ENCODE peak calls at places on chromosome X, in five cellular contexts. E, K, G, S and P are unnamed samples. For H4K20me1 and H3K9me3, the result is how much of the 10 kb centered on the place peaks cover.

GRCh38 chrX:63428348-63428747 is 77.2 kb upstream of the SPIN4 start:
- DNase-seq in E (peak), K (no peak), G (no peak), S (no peak), P (peak)

GRCh38 chrX:151391722-151392121 is 5.3 kb upstream of the VMA21 start:
- DNase-seq in E (no peak), K (no peak), G (no peak), S (no peak), P (no peak)

GRCh38 chrX:38595801-38596200 is 34.5 kb downstream of the TSPAN7 start:
- DNase-seq in E (no peak), K (no peak), G (no peak), S (no peak), P (no peak)

GRCh38 chrX:131288738-131289511 is at the start of gene IGSF1:
- DNase-seq in E (no peak), K (peak), G (peak), S (peak), P (peak)

GRCh38 chrX:10722804-10723364 is 102.5 kb upstream of the MID1 start:
- DNase-seq in E (peak), K (peak), G (peak), S (peak), P (peak)

GRCh38 chrX:72115380-72115779 is 16.3 kb downstream of the RTL5 start:
- DNase-seq in E (no peak), K (no peak), G (no peak), S (no peak), P (no peak)

GRCh38 chrX:41870719-41871151 is 52.6 kb downstream of the CASK start:
- DNase-seq in E (no peak), K (no peak), G (no peak), S (no peak), P (no peak)

GRCh38 chrX:155056877-155057792 is 13.8 kb downstream of the CMC4 start:
- DNase-seq in E (peak), K (peak), G (peak), S (peak), P (peak)

GRCh38 chrX:2933125-2933900 is 4.2 kb upstream of the ARSD start:
- DNase-seq in E (peak), K (no peak), G (no peak), S (no peak), P (no peak)

GRCh38 chrX:79325263-79325958 is 41.7 kb downstream of the ITM2A start:
- DNase-seq in E (peak), K (no peak), G (no peak), S (peak), P (no peak)

GRCh38 chrX:65635371-65635770 is 32.1 kb upstream of the MSN start:
- DNase-seq in E (no peak), K (peak), G (no peak), S (no peak), P (no peak)

GRCh38 chrX:19388741-19389140 is 45.0 kb downstream of the PDHA1 start:
- DNase-seq in E (no peak), K (no peak), G (no peak), S (no peak), P (no peak)

GRCh38 chrX:16213970-16214369 is 46.7 kb downstream of the MAGEB17 start:
- DNase-seq in E (no peak), K (no peak), G (no peak), S (no peak), P (no peak)

GRCh38 chrX:153474718-153475117 is 4.3 kb upstream of the HAUS7 start:
- DNase-seq in E (peak), K (peak), G (no peak), S (no peak), P (peak)

GRCh38 chrX:17689971-17690409 is 47.3 kb upstream of the SCML1 start:
- DNase-seq in E (peak), K (peak), G (no peak), S (peak), P (peak)

GRCh38 chrX:12975999-12976558 is 1.2 kb downstream of the TMSB4X start:
- DNase-seq in E (peak), K (peak), G (no peak), S (peak), P (peak)

GRCh38 chrX:40168183-40169015 is 70.6 kb upstream of the BCOR start:
- DNase-seq in E (no peak), K (no peak), G (peak), S (no peak), P (no peak)

GRCh38 chrX:13373807-13374187 is 53.9 kb upstream of the ATXN3L start:
- DNase-seq in E (no peak), K (peak), G (no peak), S (no peak), P (peak)

GRCh38 chrX:109622270-109622669 is 2.7 kb downstream of the KCNE5 start:
- DNase-seq in E (no peak), K (no peak), G (no peak), S (no peak), P (no peak)

GRCh38 chrX:95063554-95063953 is 1389.5 kb downstream of the FAM133A start:
- DNase-seq in E (peak), K (no peak), G (no peak), S (no peak), P (peak)

GRCh38 chrX:53421125-53421524 is 1.3 kb downstream of the SMC1A start:
- DNase-seq in E (no peak), K (no peak), G (no peak), S (no peak), P (no peak)

GRCh38 chrX:12446342-12447075 is 308.2 kb downstream of the FRMPD4 start:
- DNase-seq in E (peak), K (peak), G (no peak), S (no peak), P (peak)

GRCh38 chrX:152220612-152221011 is 82.2 kb upstream of the MAGEA10 start:
- DNase-seq in E (peak), K (no peak), G (no peak), S (no peak), P (peak)

GRCh38 chrX:22278375-22278774 is 5.7 kb downstream of the CBLL2 start:
- DNase-seq in E (peak), K (no peak), G (no peak), S (no peak), P (no peak)

GRCh38 chrX:10015711-10016515 is 48.8 kb downstream of the CLDN34 start:
- DNase-seq in E (peak), K (peak), G (peak), S (peak), P (no peak)

GRCh38 chrX:14899607-14900006 is 26.4 kb downstream of the MOSPD2 start:
- DNase-seq in E (peak), K (peak), G (no peak), S (peak), P (peak)

GRCh38 chrX:20116575-20117240 is at the start of gene MAP7D2:
- DNase-seq in E (no peak), K (no peak), G (peak), S (no peak), P (no peak)

GRCh38 chrX:70096052-70096451 is 33.8 kb downstream of the OTUD6A start:
- DNase-seq in E (peak), K (peak), G (no peak), S (no peak), P (no peak)

GRCh38 chrX:13994104-13994503 is 35.6 kb downstream of the GEMIN8 start:
- DNase-seq in E (no peak), K (no peak), G (no peak), S (no peak), P (no peak)

GRCh38 chrX:79854469-79854868 is 160.1 kb upstream of the TBX22 start:
- DNase-seq in E (no peak), K (no peak), G (no peak), S (no peak), P (no peak)

GRCh38 chrX:70171636-70172035 is 5.6 kb upstream of the DGAT2L6 start:
- DNase-seq in E (peak), K (no peak), G (no peak), S (no peak), P (peak)

GRCh38 chrX:94058728-94059382 is 384.8 kb downstream of the FAM133A start:
- DNase-seq in E (peak), K (no peak), G (no peak), S (peak), P (no peak)

GRCh38 chrX:153633607-153634180 is 13.3 kb upstream of the DUSP9 start:
- DNase-seq in E (no peak), K (no peak), G (no peak), S (no peak), P (no peak)

GRCh38 chrX:31181377-31182038 is 109.7 kb upstream of the FTHL17 start:
- DNase-seq in E (peak), K (no peak), G (no peak), S (no peak), P (no peak)

GRCh38 chrX:41009816-41010187 is 75.4 kb upstream of the USP9X start:
- DNase-seq in E (no peak), K (no peak), G (no peak), S (no peak), P (no peak)

GRCh38 chrX:116749943-116750342 is 287.2 kb upstream of the CT83 start:
- DNase-seq in E (no peak), K (no peak), G (no peak), S (no peak), P (no peak)

GRCh38 chrX:65985922-65986588 is 53.8 kb downstream of the VSIG4 start:
- DNase-seq in E (peak), K (peak), G (no peak), S (peak), P (peak)

GRCh38 chrX:65706041-65706828 is 38.8 kb downstream of the MSN start:
- DNase-seq in E (peak), K (peak), G (no peak), S (no peak), P (peak)

GRCh38 chrX:47168495-47169073 is 23.6 kb downstream of the RBM10 start:
- DNase-seq in E (no peak), K (no peak), G (no peak), S (no peak), P (no peak)

GRCh38 chrX:47162927-47163583 is 18.0 kb downstream of the RBM10 start:
- DNase-seq in E (no peak), K (no peak), G (no peak), S (no peak), P (no peak)

GRCh38 chrX:47169273-47169672 is 24.3 kb downstream of the RBM10 start:
- DNase-seq in E (no peak), K (no peak), G (no peak), S (no peak), P (no peak)

GRCh38 chrX:47164420-47164819 is 19.4 kb downstream of the RBM10 start:
- DNase-seq in E (no peak), K (no peak), G (no peak), S (no peak), P (no peak)

DNA sequence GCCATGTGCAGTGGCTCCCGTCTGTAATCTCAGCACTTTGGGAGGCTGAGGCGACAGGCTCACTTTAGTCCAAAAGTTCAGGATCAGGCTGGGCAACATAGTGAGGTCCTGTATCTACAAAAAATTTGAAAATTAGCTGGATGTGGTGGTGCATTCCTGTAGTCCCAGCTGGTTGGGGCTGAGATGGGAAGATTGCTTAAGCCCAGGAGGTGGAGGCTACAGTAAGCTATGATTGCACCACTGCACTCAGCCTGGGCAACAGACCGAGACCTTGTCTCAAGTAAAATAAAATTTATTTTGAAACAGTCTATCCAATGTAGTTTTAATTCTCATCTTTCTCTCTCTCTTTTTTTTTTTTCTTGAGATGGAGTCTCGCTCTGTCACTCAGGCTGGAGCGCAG is 21.1 kb downstream of the RBM10 start:
- DNase-seq in E (no peak), K (peak), G (no peak), S (no peak), P (no peak)
- H4K20me1 ChIP-seq in E (under half), K (under half), G (under half), S (under half), P (under half)

DNA sequence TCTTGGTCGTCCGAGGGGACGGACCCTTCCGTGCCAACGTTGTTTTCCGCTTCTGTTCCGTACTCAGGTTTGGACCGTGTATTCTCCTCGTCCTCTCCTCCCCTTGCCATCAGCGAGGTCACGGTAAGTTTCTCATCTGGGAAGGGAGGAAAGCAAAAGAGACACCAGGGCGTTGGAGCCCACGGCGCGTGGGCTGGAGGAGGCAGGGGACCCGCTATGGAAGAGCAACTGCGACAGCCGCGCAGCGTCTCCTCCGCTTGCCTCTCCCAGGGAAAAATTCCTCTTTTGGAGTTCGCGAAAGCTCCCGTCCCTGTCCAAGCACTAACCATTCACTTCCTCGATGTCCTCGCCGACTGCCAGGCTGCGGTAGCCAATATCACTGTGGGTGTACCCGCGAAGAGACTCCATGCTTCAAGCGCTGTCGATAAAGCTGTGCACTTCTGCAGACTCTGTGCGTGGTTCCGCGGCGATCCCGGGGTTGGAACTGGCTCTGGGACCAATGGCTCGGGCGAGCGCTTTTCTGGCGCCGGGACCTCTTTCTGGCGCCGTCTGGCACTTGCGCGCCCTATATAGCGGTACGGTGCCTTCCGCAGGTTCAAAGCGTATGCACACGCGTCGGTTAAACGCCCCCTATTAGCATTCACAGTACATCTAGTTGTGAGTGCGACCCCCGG is at the start of gene ESX1:
- DNase-seq in E (no peak), K (peak), G (peak), S (no peak), P (no peak)
- TF ChIP-seq EZH2 in E (no peak), K (peak), G (peak), S (no peak), P (peak)

GRCh38 chrX:68792083-68792482 is 36.7 kb upstream of the EFNB1 start:
- DNase-seq in E (no peak), K (no peak), G (no peak), S (no peak), P (no peak)
- H3K9me3 ChIP-seq in E (under half), K (under half), G (under half), S (under half), P (under half)

DNA sequence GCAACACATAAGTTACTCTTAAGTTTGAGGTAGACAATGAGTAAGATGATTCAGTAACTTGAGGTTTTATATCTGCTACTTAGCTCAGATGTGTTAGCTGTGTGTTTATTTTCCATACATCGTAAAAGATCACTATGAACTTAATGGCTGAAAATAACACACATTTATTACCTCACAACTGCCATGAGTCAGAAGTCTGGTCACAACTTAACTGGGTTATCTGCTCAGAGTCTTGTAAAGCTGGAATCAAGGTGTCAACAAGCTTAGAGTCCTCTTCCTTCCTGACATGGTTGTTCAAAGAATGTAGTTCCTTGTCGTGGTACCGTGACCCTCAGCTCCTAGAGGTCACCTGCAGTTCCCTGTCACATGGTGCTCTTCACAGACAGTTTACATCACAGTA is 204.9 kb upstream of the MAGEB2 start:
- DNase-seq in E (no peak), K (no peak), G (no peak), S (no peak), P (no peak)
- H4K20me1 ChIP-seq in E (under half), K (under half), G (under half), S (under half), P (under half)

DNA sequence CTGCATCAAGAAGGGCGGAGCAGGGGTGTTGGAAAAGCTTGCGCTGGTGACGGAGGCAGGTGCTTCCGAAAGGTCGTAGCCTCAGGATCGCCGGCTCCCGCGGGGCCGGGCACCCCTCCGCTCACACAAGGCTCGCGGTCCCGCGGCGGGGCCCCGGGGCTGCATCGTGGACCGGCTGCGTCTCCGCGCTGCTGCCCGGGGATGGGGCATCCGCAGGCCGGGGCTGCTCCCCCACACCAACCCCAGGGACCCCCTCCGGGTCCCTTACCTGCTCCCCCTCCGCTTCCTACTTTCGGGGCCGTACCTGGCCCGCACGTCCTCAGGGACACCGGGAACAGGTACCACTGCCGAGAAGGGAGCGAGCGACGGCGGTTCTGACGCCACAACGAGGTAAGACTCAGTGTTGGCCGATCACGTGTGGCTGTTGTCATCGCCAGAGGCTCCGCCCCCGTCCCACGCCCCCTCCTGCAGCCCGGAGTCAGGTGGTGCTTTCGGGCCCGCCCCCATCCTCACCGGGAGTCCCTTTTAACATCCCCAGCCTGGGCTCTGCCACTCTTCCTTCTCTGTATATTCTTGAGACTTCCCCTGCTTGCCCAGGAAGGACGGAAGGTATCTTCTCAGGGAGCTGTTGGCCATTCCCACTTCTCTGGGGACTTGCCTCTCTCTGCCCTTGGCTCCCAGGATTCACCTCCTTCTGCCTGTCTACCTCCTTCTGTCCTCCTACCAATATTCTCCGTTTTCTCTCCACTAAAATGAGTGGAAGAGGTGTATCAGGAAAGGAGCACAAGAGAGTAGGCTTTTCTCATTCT is at the start of gene BEX2:
- DNase-seq in E (peak), K (peak), G (peak), S (peak), P (no peak)
- TF ChIP-seq EZH2 in E (no peak), K (no peak), G (no peak), S (no peak), P (no peak)

DNA sequence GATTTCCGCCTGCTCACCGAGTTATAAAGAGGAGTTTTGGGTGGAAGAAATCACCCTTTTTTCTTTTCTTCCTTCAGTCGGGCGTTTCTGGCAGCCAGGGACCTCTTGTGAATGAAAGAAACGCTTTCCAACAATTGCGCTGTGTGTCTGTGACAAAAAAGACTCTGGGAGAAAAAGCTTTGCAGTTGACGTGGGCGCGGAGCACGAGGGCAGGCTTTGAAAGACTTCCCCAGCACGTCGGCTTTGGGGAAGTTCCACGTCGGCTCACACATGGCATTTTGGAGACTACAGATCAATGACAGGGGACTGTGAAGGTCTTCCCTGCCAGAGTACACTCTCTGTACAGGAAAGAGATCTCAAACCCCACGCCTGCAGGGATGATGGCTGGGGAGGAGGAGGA is 135.3 kb downstream of the CRLF2 start:
- DNase-seq in E (no peak), K (no peak), G (no peak), S (no peak), P (no peak)
- H3K9me3 ChIP-seq in E (under half), K (under half), G (under half), S (under half), P (under half)

GRCh38 chrX:24151513-24151912 is 2.0 kb downstream of the ZFX start:
- DNase-seq in E (no peak), K (no peak), G (no peak), S (no peak), P (no peak)
- H4K20me1 ChIP-seq in E (half or more), K (under half), G (under half), S (under half), P (half or more)

GRCh38 chrX:119989905-119990408 is 46.4 kb upstream of the NKAP start:
- DNase-seq in E (no peak), K (no peak), G (peak), S (no peak), P (no peak)
- TF ChIP-seq EZH2 in E (no peak), K (no peak), G (no peak), S (no peak), P (no peak)

GRCh38 chrX:55924574-55924973 is 207.0 kb downstream of the RRAGB start:
- DNase-seq in E (no peak), K (no peak), G (peak), S (peak), P (no peak)
- H3K9me3 ChIP-seq in E (under half), K (under half), G (under half), S (under half), P (under half)

DNA sequence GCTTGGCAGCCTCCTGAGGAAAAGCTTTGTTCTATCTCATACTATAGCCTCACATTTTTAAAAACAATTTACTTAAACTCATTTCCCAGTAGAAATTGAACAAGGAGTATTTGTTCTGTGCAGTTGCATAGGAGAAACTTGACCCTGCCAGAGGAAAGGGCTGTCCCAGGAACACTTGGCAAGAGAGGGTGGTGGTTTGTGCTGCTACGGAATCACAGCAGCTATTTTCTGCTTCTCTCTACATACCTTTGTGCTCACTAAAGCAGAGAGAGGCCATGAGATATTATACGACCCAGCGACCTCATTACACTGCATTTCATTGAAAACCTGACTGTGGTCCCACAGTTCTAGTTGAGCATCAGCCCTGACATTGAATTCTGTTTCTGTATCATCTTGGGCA is 83.1 kb upstream of the LANCL3 start:
- DNase-seq in E (no peak), K (no peak), G (no peak), S (no peak), P (no peak)
- H4K20me1 ChIP-seq in E (under half), K (under half), G (under half), S (under half), P (under half)